ENCODE peak calls at places on chromosomes 16 and 17, in ten cellular contexts. S is caudate nucleus; X is astrocyte of the spinal cord; L is Peyer's patch; F is GDM1; M is kidney tubule cell; C is brain microvascular endothelial cell; T is GM04503; V is activated gamma-delta T cell treated with anti-CD3 and anti-CD28 coated beads, Interleukin-2, amount 50 U/mL, for 16 hours; O is posterior vena cava. D is an unnamed sample.

GRCh38 chr17:63833741-63834373 is 6.4 kb upstream of the FTSJ3 start:
- DNase-seq in S (no peak), X (no peak), L (no peak), F (no peak), M (no peak), C (no peak), T (no peak), V (no peak), O (no peak), D (no peak)

GRCh38 chr17:44308865-44309264 is 464 bp downstream of the RUNDC3A start:
- DNase-seq in S (no peak), X (no peak), L (no peak), F (no peak), M (no peak), C (no peak), T (no peak), V (no peak), O (no peak), D (no peak)

GRCh38 chr17:61076649-61077048 is 323.0 kb upstream of the TBX2 start:
- DNase-seq in S (no peak), X (peak; percentile 22), L (no peak), F (no peak), M (no peak), C (peak; percentile 18), T (no peak), V (no peak), O (no peak), D (peak; percentile 15)

GRCh38 chr16:6571044-6571443 is 761.6 kb upstream of the RBFOX1 start:
- DNase-seq in S (no peak), X (no peak), L (no peak), F (no peak), M (no peak), C (no peak), T (no peak), V (no peak), O (no peak), D (no peak)

GRCh38 chr17:11909348-11909747 is 87.9 kb downstream of the ZNF18 start:
- DNase-seq in S (no peak), X (no peak), L (no peak), F (no peak), M (no peak), C (no peak), T (no peak), V (no peak), O (no peak), D (no peak)

GRCh38 chr17:63476494-63476856 is 386 bp upstream of the ACE start:
- DNase-seq in S (peak; percentile 54), X (no peak), L (no peak), F (no peak), M (peak; percentile 13), C (no peak), T (no peak), V (no peak), O (no peak), D (peak; percentile 13)

GRCh38 chr16:10922328-10923145 is 19.7 kb downstream of the DEXI start:
- DNase-seq in S (no peak), X (no peak), L (no peak), F (no peak), M (peak; percentile 75), C (no peak), T (no peak), V (no peak), O (peak; percentile 88), D (no peak)

GRCh38 chr17:1649116-1649843 is 386 bp downstream of the RILP start:
- DNase-seq in S (no peak), X (peak; percentile 92), L (peak; percentile 68), F (peak; percentile 74), M (peak; percentile 90), C (peak; percentile 83), T (no peak), V (peak; percentile 72), O (peak; percentile 97), D (peak; percentile 84)

GRCh38 chr16:8388684-8389083 is 201.6 kb downstream of the TMEM114 start:
- DNase-seq in S (no peak), X (no peak), L (no peak), F (no peak), M (no peak), C (no peak), T (no peak), V (no peak), O (no peak), D (no peak)

GRCh38 chr17:35795007-35795870 is at the start of gene MMP28:
- DNase-seq in S (no peak), X (no peak), L (no peak), F (peak; percentile 34), M (peak; percentile 35), C (no peak), T (no peak), V (no peak), O (peak; percentile 86), D (no peak)

GRCh38 chr17:79721993-79722671 is 8.6 kb upstream of the ENPP7 start:
- DNase-seq in S (no peak), X (no peak), L (no peak), F (no peak), M (no peak), C (peak; percentile 14), T (no peak), V (no peak), O (no peak), D (no peak)

GRCh38 chr17:38600906-38601305 is 4.8 kb downstream of the SRCIN1 start:
- DNase-seq in S (no peak), X (no peak), L (no peak), F (no peak), M (no peak), C (no peak), T (no peak), V (no peak), O (no peak), D (no peak)

GRCh38 chr17:8138366-8138671 is 13.9 kb downstream of the PER1 start:
- DNase-seq in S (no peak), X (no peak), L (no peak), F (no peak), M (no peak), C (no peak), T (no peak), V (no peak), O (no peak), D (no peak)

GRCh38 chr16:1188781-1189189 is 35.9 kb downstream of the CACNA1H start:
- DNase-seq in S (no peak), X (no peak), L (no peak), F (peak; percentile 20), M (peak; percentile 43), C (no peak), T (no peak), V (peak; percentile 12), O (peak; percentile 89), D (no peak)

GRCh38 chr16:88381820-88382451 is 823 bp upstream of the ZNF469 start:
- DNase-seq in S (no peak), X (no peak), L (no peak), F (no peak), M (no peak), C (no peak), T (no peak), V (no peak), O (no peak), D (no peak)

GRCh38 chr17:43542854-43543253 is 3.3 kb downstream of the ETV4 start:
- DNase-seq in S (no peak), X (no peak), L (no peak), F (no peak), M (no peak), C (no peak), T (no peak), V (no peak), O (no peak), D (no peak)

D was measured in NCI-H1930.